ENCODE peak calls at places on chromosomes 16 and 17, in seven cellular contexts. Z is HTR-8/SVneo; U is GM18507; A is CD8-positive, alpha-beta memory T cell; B is activated CD8-positive, alpha-beta T cell treated with anti-CD3 and anti-CD28 coated beads, Interleukin-2, amount 10 ng/mL, durations not matched to agents 7 days and 5 days; N is bronchial epithelial cell; X is Right ventricle myocardium superior. L is an unnamed sample.

GRCh38 chr17:1060991-1061390 is 64.1 kb downstream of the TIMM22 start:
- DNase-seq in Z (peak), U (no peak), A (no peak), B (peak), N (peak), X (peak), L (no peak)

GRCh38 chr16:56399492-56399891 is 25.9 kb downstream of the AMFR start:
- DNase-seq in Z (no peak), U (no peak), A (no peak), B (no peak), N (no peak), X (no peak), L (no peak)

GRCh38 chr16:53103811-53104210 is 49.0 kb downstream of the CHD9 start:
- DNase-seq in Z (no peak), U (no peak), A (no peak), B (no peak), N (no peak), X (no peak), L (no peak)

GRCh38 chr17:2023692-2024571 is 1.2 kb downstream of the RTN4RL1 start:
- DNase-seq in Z (no peak), U (no peak), A (peak), B (peak), N (no peak), X (no peak), L (no peak)

GRCh38 chr17:18988546-18989173 is 15.9 kb downstream of the FAM83G start:
- DNase-seq in Z (no peak), U (no peak), A (no peak), B (no peak), N (no peak), X (no peak), L (no peak)

GRCh38 chr17:42853004-42853403 is 2.0 kb downstream of the AOC3 start:
- DNase-seq in Z (no peak), U (no peak), A (no peak), B (no peak), N (no peak), X (no peak), L (no peak)

GRCh38 chr16:89613101-89613953 is at the start of gene DPEP1:
- DNase-seq in Z (no peak), U (no peak), A (no peak), B (no peak), N (no peak), X (no peak), L (no peak)

GRCh38 chr17:27408891-27409290 is 47.4 kb upstream of the KSR1 start:
- DNase-seq in Z (peak), U (no peak), A (no peak), B (no peak), N (peak), X (no peak), L (no peak)

GRCh38 chr17:29091591-29092291 is 48.8 kb downstream of the PIPOX start:
- DNase-seq in Z (no peak), U (no peak), A (no peak), B (no peak), N (peak), X (no peak), L (no peak)

GRCh38 chr16:66366433-66367299 is at the start of gene CDH5:
- DNase-seq in Z (no peak), U (no peak), A (no peak), B (no peak), N (no peak), X (peak), L (no peak)

GRCh38 chr16:85316944-85317343 is 204.7 kb upstream of the CIBAR2 start:
- DNase-seq in Z (no peak), U (no peak), A (no peak), B (no peak), N (no peak), X (peak), L (no peak)

GRCh38 chr16:1766231-1766630 is 5.1 kb downstream of the NME3 start:
- DNase-seq in Z (no peak), U (no peak), A (no peak), B (no peak), N (no peak), X (no peak), L (no peak)

L was measured in stimulated activated naive B cell treated with anti-CD40 and anti-IgM and Interleukin-4, amounts not matched to agents 10 μg/mL and 1 μg/mL and 100 μg/mL, for 72 hours.